ENCODE peak calls at places on chromosome 1, in seven cellular contexts. One of them, this sample, is unnamed. For H3K9me3 and H3K9me2, the result is how much of the 10 kb centered on the place peaks cover.

GRCh38 chr1:185680453-185680852 is 53.7 kb upstream of the HMCN1 start:
- DNase-seq in HCT116: no peak
- DNase-seq in MM.1S: no peak
- DNase-seq in hepatocyte: no peak
- DNase-seq in SK-N-SH: no peak
- DNase-seq in PC-9: no peak
- DNase-seq in PC-3: no peak
- DNase-seq in this sample: no peak

GRCh38 chr1:153246825-153247224 is 12.7 kb upstream of the LORICRIN start:
- DNase-seq in hepatocyte: no peak
- DNase-seq in HCT116: no peak
- DNase-seq in SK-N-SH: no peak
- DNase-seq in PC-9: no peak
- DNase-seq in MM.1S: no peak
- DNase-seq in PC-3: no peak
- DNase-seq in this sample: no peak

GRCh38 chr1:208045410-208046252 is 134.7 kb upstream of the CD34 start:
- DNase-seq in HCT116: peak
- DNase-seq in hepatocyte: no peak
- DNase-seq in SK-N-SH: no peak
- DNase-seq in MM.1S: no peak
- DNase-seq in PC-9: no peak
- DNase-seq in PC-3: no peak
- DNase-seq in this sample: no peak

GRCh38 chr1:13730751-13731482 is 30.9 kb downstream of the PRDM2 start:
- DNase-seq in hepatocyte: no peak
- DNase-seq in HCT116: no peak
- DNase-seq in MM.1S: peak
- DNase-seq in SK-N-SH: no peak
- DNase-seq in PC-9: no peak
- DNase-seq in PC-3: no peak
- DNase-seq in this sample: peak

GRCh38 chr1:115807723-115808122 is 33.2 kb downstream of the NHLH2 start:
- DNase-seq in PC-9: peak
- DNase-seq in PC-3: peak
- DNase-seq in hepatocyte: peak
- DNase-seq in HCT116: peak
- DNase-seq in SK-N-SH: peak
- DNase-seq in MM.1S: peak
- DNase-seq in this sample: peak

GRCh38 chr1:25914074-25914995 is 8.1 kb upstream of the STMN1 start:
- DNase-seq in SK-N-SH: no peak
- DNase-seq in HCT116: no peak
- DNase-seq in MM.1S: no peak
- DNase-seq in PC-3: no peak
- DNase-seq in PC-9: no peak
- DNase-seq in hepatocyte: no peak
- DNase-seq in this sample: peak

GRCh38 chr1:234326493-234327366 is 46.5 kb upstream of the COA6 start:
- DNase-seq in hepatocyte: peak
- DNase-seq in HCT116: peak
- DNase-seq in SK-N-SH: peak
- DNase-seq in MM.1S: peak
- DNase-seq in PC-9: peak
- DNase-seq in PC-3: peak
- DNase-seq in this sample: peak

GRCh38 chr1:15799004-15799867 is 8.2 kb downstream of the UQCRHL start:
- DNase-seq in PC-3: peak
- DNase-seq in PC-9: peak
- DNase-seq in MM.1S: no peak
- DNase-seq in SK-N-SH: no peak
- DNase-seq in hepatocyte: peak
- DNase-seq in HCT116: peak
- DNase-seq in this sample: no peak

GRCh38 chr1:85555867-85556577 is 24.5 kb upstream of the CCN1 start:
- DNase-seq in MM.1S: no peak
- DNase-seq in HCT116: no peak
- DNase-seq in SK-N-SH: no peak
- DNase-seq in hepatocyte: no peak
- DNase-seq in PC-3: no peak
- DNase-seq in PC-9: no peak
- DNase-seq in this sample: no peak

GRCh38 chr1:201970334-201971159 is 11.9 kb upstream of the RNPEP start:
- DNase-seq in MM.1S: no peak
- DNase-seq in SK-N-SH: peak
- DNase-seq in PC-3: no peak
- DNase-seq in HCT116: no peak
- DNase-seq in hepatocyte: no peak
- DNase-seq in PC-9: no peak
- DNase-seq in this sample: no peak

GRCh38 chr1:50976890-50977574 is 7.0 kb downstream of the CDKN2C start:
- DNase-seq in HCT116: no peak
- DNase-seq in PC-3: peak
- DNase-seq in PC-9: no peak
- DNase-seq in hepatocyte: no peak
- DNase-seq in SK-N-SH: peak
- DNase-seq in MM.1S: peak
- DNase-seq in this sample: peak

GRCh38 chr1:165903672-165904071 is 76.3 kb downstream of the UCK2 start:
- DNase-seq in HCT116: no peak
- DNase-seq in SK-N-SH: no peak
- DNase-seq in PC-3: peak
- DNase-seq in MM.1S: no peak
- DNase-seq in hepatocyte: no peak
- DNase-seq in PC-9: peak
- DNase-seq in this sample: no peak

GRCh38 chr1:145891587-145892485 is 6.2 kb upstream of the ANKRD35 start:
- DNase-seq in hepatocyte: peak
- DNase-seq in HCT116: peak
- DNase-seq in MM.1S: peak
- DNase-seq in PC-3: peak
- DNase-seq in SK-N-SH: peak
- DNase-seq in PC-9: peak
- DNase-seq in this sample: peak

GRCh38 chr1:16352842-16353535 is 709 bp upstream of the FBXO42 start:
- DNase-seq in HCT116: no peak
- DNase-seq in MM.1S: no peak
- DNase-seq in PC-9: peak
- DNase-seq in PC-3: peak
- DNase-seq in hepatocyte: peak
- DNase-seq in SK-N-SH: no peak
- DNase-seq in this sample: peak

GRCh38 chr1:244559561-244559960 is 93.4 kb upstream of the DESI2 start:
- DNase-seq in SK-N-SH: no peak
- DNase-seq in PC-3: no peak
- DNase-seq in MM.1S: no peak
- DNase-seq in hepatocyte: no peak
- DNase-seq in PC-9: no peak
- DNase-seq in HCT116: no peak
- DNase-seq in this sample: no peak
- H3K9me3 ChIP-seq in SK-N-SH: under half
- H3K9me3 ChIP-seq in PC-3: under half
- H3K9me3 ChIP-seq in MM.1S: under half
- H3K9me3 ChIP-seq in hepatocyte: under half
- H3K9me3 ChIP-seq in PC-9: under half
- H3K9me3 ChIP-seq in HCT116: under half
- H3K9me3 ChIP-seq in this sample: under half

GRCh38 chr1:114043046-114043445 is 63.8 kb downstream of the OLFML3 start:
- DNase-seq in PC-3: no peak
- DNase-seq in PC-9: no peak
- DNase-seq in HCT116: no peak
- DNase-seq in hepatocyte: no peak
- DNase-seq in SK-N-SH: no peak
- DNase-seq in MM.1S: no peak
- DNase-seq in this sample: no peak
- H3K9me2 ChIP-seq in PC-3: under half
- H3K9me2 ChIP-seq in PC-9: under half
- H3K9me2 ChIP-seq in HCT116: under half
- H3K9me2 ChIP-seq in hepatocyte: under half
- H3K9me2 ChIP-seq in SK-N-SH: under half
- H3K9me2 ChIP-seq in MM.1S: under half
- H3K9me2 ChIP-seq in this sample: under half

GRCh38 chr1:154466879-154467767 is 34.9 kb upstream of the TDRD10 start:
- DNase-seq in PC-3: no peak
- DNase-seq in SK-N-SH: no peak
- DNase-seq in PC-9: no peak
- DNase-seq in hepatocyte: no peak
- DNase-seq in MM.1S: no peak
- DNase-seq in HCT116: no peak
- DNase-seq in this sample: no peak
- TF ChIP-seq CTCF in PC-3: peak
- TF ChIP-seq CTCF in SK-N-SH: peak
- TF ChIP-seq CTCF in PC-9: no peak
- TF ChIP-seq CTCF in hepatocyte: peak
- TF ChIP-seq CTCF in MM.1S: no peak
- TF ChIP-seq CTCF in HCT116: no peak
- TF ChIP-seq CTCF in this sample: peak

GRCh38 chr1:79629414-79629813 is 622.9 kb upstream of the ADGRL4 start:
- DNase-seq in PC-9: no peak
- DNase-seq in hepatocyte: no peak
- DNase-seq in HCT116: no peak
- DNase-seq in MM.1S: no peak
- DNase-seq in PC-3: no peak
- DNase-seq in SK-N-SH: no peak
- DNase-seq in this sample: peak

GRCh38 chr1:79638382-79638781 is 631.9 kb upstream of the ADGRL4 start:
- DNase-seq in HCT116: no peak
- DNase-seq in PC-9: no peak
- DNase-seq in SK-N-SH: no peak
- DNase-seq in MM.1S: no peak
- DNase-seq in PC-3: no peak
- DNase-seq in hepatocyte: no peak
- DNase-seq in this sample: peak

GRCh38 chr1:79633456-79633855 is 626.9 kb upstream of the ADGRL4 start:
- DNase-seq in SK-N-SH: no peak
- DNase-seq in PC-9: no peak
- DNase-seq in hepatocyte: no peak
- DNase-seq in PC-3: peak
- DNase-seq in MM.1S: no peak
- DNase-seq in HCT116: no peak
- DNase-seq in this sample: no peak
- H3K9me3 ChIP-seq in SK-N-SH: under half
- H3K9me3 ChIP-seq in PC-9: under half
- H3K9me3 ChIP-seq in hepatocyte: under half
- H3K9me3 ChIP-seq in PC-3: under half
- H3K9me3 ChIP-seq in MM.1S: under half
- H3K9me3 ChIP-seq in HCT116: under half
- H3K9me3 ChIP-seq in this sample: under half

This sample was measured in OCI-LY7.